ENCODE peak calls at places on chromosomes 5 and 9, in four cellular contexts. S is body of pancreas, O is psoas muscle, T is T-helper 9 cell. Q is an unnamed sample.

GRCh38 chr5:67133217-67133616 is 63.4 kb downstream of the CD180 start:
- DNase-seq in S (no peak), O (no peak), T (no peak), Q (no peak)

GRCh38 chr5:177378884-177379883 is 5.0 kb upstream of the SLC34A1 start:
- DNase-seq in S (no peak), O (no peak), T (no peak), Q (peak)

GRCh38 chr5:14869286-14870164 is 2.1 kb downstream of the ANKH start:
- DNase-seq in S (no peak), O (no peak), T (no peak), Q (peak)

GRCh38 chr9:30967484-30967883 is 1417.0 kb upstream of the ACO1 start:
- DNase-seq in S (no peak), O (no peak), T (no peak), Q (no peak)

GRCh38 chr9:15115702-15116639 is 191.0 kb downstream of the TTC39B start:
- DNase-seq in S (no peak), O (no peak), T (no peak), Q (no peak)

GRCh38 chr9:116154976-116155699 is 1.5 kb downstream of the PAPPA start:
- DNase-seq in S (no peak), O (peak), T (no peak), Q (no peak)

GRCh38 chr5:153979015-153979414 is 59.7 kb downstream of the FAM114A2 start:
- DNase-seq in S (no peak), O (no peak), T (no peak), Q (no peak)

GRCh38 chr9:129933709-129934586 is 98.7 kb downstream of the USP20 start:
- DNase-seq in S (no peak), O (no peak), T (no peak), Q (no peak)

GRCh38 chr5:173629628-173630027 is 13.2 kb upstream of the BOD1 start:
- DNase-seq in S (no peak), O (no peak), T (no peak), Q (no peak)

GRCh38 chr5:84568171-84568570 is 183.5 kb upstream of the EDIL3 start:
- DNase-seq in S (no peak), O (no peak), T (no peak), Q (no peak)

Q was measured in stimulated activated naive CD4-positive, alpha-beta T cell treated with Interleukin-2 at 50 U/mL for 16 hours.